ENCODE peak calls at places on chromosome 20, in seven cellular contexts. Z is WTC11, S is activated T-cell treated with anti-CD3 and anti-CD28 coated beads for 24 hours, N is Daoy, E is fibroblast of villous mesenchyme, B is brain microvascular endothelial cell, G is lower lobe of right lung. O is an unnamed sample.

GRCh38 chr20:58374906-58375760 is 13.9 kb upstream of the VAPB start:
- DNase-seq in Z (peak), S (no peak), N (no peak), E (peak), B (peak), G (no peak), O (peak)

GRCh38 chr20:51385941-51386530 is 156.5 kb downstream of the NFATC2 start:
- DNase-seq in Z (peak), S (no peak), N (peak), E (peak), B (peak), G (no peak), O (peak)

GRCh38 chr20:2771631-2772080 is 28.8 kb downstream of the CPXM1 start:
- DNase-seq in Z (no peak), S (no peak), N (peak), E (no peak), B (no peak), G (no peak), O (no peak)

GRCh38 chr20:24584538-24585356 is 115.3 kb downstream of the SYNDIG1 start:
- DNase-seq in Z (no peak), S (no peak), N (no peak), E (peak), B (no peak), G (no peak), O (peak)

GRCh38 chr20:6169251-6169650 is 46.4 kb upstream of the FERMT1 start:
- DNase-seq in Z (no peak), S (no peak), N (no peak), E (peak), B (peak), G (no peak), O (peak)

GRCh38 chr20:54062812-54063280 is 7.5 kb downstream of the BCAS1 start:
- DNase-seq in Z (no peak), S (no peak), N (peak), E (peak), B (peak), G (no peak), O (peak)

GRCh38 chr20:41395669-41396664 is 29.3 kb upstream of the EMILIN3 start:
- DNase-seq in Z (no peak), S (no peak), N (no peak), E (no peak), B (no peak), G (peak), O (no peak)

GRCh38 chr20:64236137-64237088 is 19.1 kb upstream of the PCMTD2 start:
- DNase-seq in Z (no peak), S (no peak), N (no peak), E (no peak), B (no peak), G (peak), O (no peak)

GRCh38 chr20:2820084-2820895 is 4.1 kb downstream of the TMEM239 start:
- DNase-seq in Z (peak), S (no peak), N (no peak), E (peak), B (peak), G (no peak), O (peak)

GRCh38 chr20:51910202-51911050 is 108.1 kb upstream of the SALL4 start:
- DNase-seq in Z (no peak), S (no peak), N (peak), E (peak), B (peak), G (no peak), O (no peak)

GRCh38 chr20:58313366-58313765 is 3.9 kb downstream of the RAB22A start:
- DNase-seq in Z (no peak), S (no peak), N (no peak), E (no peak), B (no peak), G (no peak), O (no peak)

GRCh38 chr20:47708140-47708807 is 77.0 kb downstream of the SULF2 start:
- DNase-seq in Z (no peak), S (no peak), N (no peak), E (no peak), B (no peak), G (no peak), O (no peak)

GRCh38 chr20:5080384-5080877 is 39.3 kb downstream of the PCNA start:
- DNase-seq in Z (no peak), S (no peak), N (no peak), E (peak), B (no peak), G (peak), O (peak)

GRCh38 chr20:56222945-56223344 is 25.6 kb upstream of the MC3R start:
- DNase-seq in Z (no peak), S (no peak), N (no peak), E (no peak), B (no peak), G (no peak), O (no peak)

GRCh38 chr20:8242827-8243764 is 111.0 kb downstream of the PLCB1 start:
- DNase-seq in Z (no peak), S (no peak), N (no peak), E (peak), B (no peak), G (no peak), O (peak)

GRCh38 chr20:49483706-49484101 is 1.2 kb upstream of the KCNB1 start:
- DNase-seq in Z (peak), S (no peak), N (no peak), E (no peak), B (no peak), G (no peak), O (no peak)

GRCh38 chr20:2402271-2402980 is 21.7 kb downstream of the TGM6 start:
- DNase-seq in Z (no peak), S (no peak), N (no peak), E (peak), B (peak), G (no peak), O (peak)

GRCh38 chr20:8812818-8813217 is 256.1 kb upstream of the PLCB4 start:
- DNase-seq in Z (peak), S (no peak), N (peak), E (no peak), B (no peak), G (peak), O (no peak)

GRCh38 chr20:53693265-53693871 is 99.7 kb upstream of the ZNF217 start:
- DNase-seq in Z (no peak), S (no peak), N (no peak), E (no peak), B (no peak), G (no peak), O (no peak)

GRCh38 chr20:63246490-63247284 is 7.6 kb downstream of the NKAIN4 start:
- DNase-seq in Z (peak), S (no peak), N (no peak), E (no peak), B (no peak), G (no peak), O (no peak)

GRCh38 chr20:35014537-35014936 is 58.9 kb downstream of the MYH7B start:
- DNase-seq in Z (no peak), S (no peak), N (no peak), E (no peak), B (no peak), G (no peak), O (no peak)

GRCh38 chr20:3461191-3461874 is 9.5 kb upstream of the ATRN start:
- DNase-seq in Z (peak), S (no peak), N (peak), E (peak), B (peak), G (no peak), O (peak)

GRCh38 chr20:62819494-62820174 is 2.8 kb downstream of the COL9A3 start:
- DNase-seq in Z (no peak), S (no peak), N (no peak), E (no peak), B (no peak), G (no peak), O (peak)

GRCh38 chr20:33811763-33812672 is 870 bp downstream of the CHMP4B start:
- DNase-seq in Z (no peak), S (peak), N (peak), E (peak), B (peak), G (peak), O (peak)

O was measured in fibroblast of lung.